ENCODE peak calls at places on chromosomes 2 and 18, in nine cellular contexts. D, Y, W, L, F, A, U, S and H are unnamed samples.

GRCh38 chr2:219159771-219160185 is 837 bp downstream of the NHEJ1 start:
- DNase-seq in D (peak), Y (no peak), W (no peak), L (peak), F (no peak), A (no peak), U (no peak), S (no peak), H (no peak)

GRCh38 chr2:241637233-241638062 is at the start of gene ATG4B:
- DNase-seq in D (peak), Y (peak), W (peak), L (peak), F (peak), A (peak), U (peak), S (peak), H (peak)

GRCh38 chr2:26333286-26333685 is 12.7 kb upstream of the SELENOI start:
- DNase-seq in D (no peak), Y (peak), W (no peak), L (no peak), F (no peak), A (no peak), U (no peak), S (no peak), H (no peak)

GRCh38 chr18:25392199-25392598 is 40.2 kb upstream of the ZNF521 start:
- DNase-seq in D (no peak), Y (no peak), W (no peak), L (no peak), F (no peak), A (no peak), U (no peak), S (no peak), H (no peak)

GRCh38 chr2:144711546-144712276 is 191.8 kb upstream of the ZEB2 start:
- DNase-seq in D (no peak), Y (no peak), W (no peak), L (no peak), F (no peak), A (no peak), U (no peak), S (no peak), H (no peak)

GRCh38 chr2:53342248-53342647 is 425.4 kb upstream of the CHAC2 start:
- DNase-seq in D (no peak), Y (no peak), W (no peak), L (no peak), F (no peak), A (no peak), U (no peak), S (no peak), H (no peak)

GRCh38 chr2:140808816-140809215 is 1322.0 kb downstream of the LRP1B start:
- DNase-seq in D (peak), Y (peak), W (no peak), L (peak), F (no peak), A (no peak), U (no peak), S (no peak), H (no peak)

GRCh38 chr2:188217266-188217665 is 74.4 kb upstream of the GULP1 start:
- DNase-seq in D (no peak), Y (no peak), W (no peak), L (no peak), F (no peak), A (no peak), U (no peak), S (no peak), H (no peak)

GRCh38 chr2:104236491-104236890 is 617.4 kb upstream of the POU3F3 start:
- DNase-seq in D (no peak), Y (no peak), W (no peak), L (no peak), F (no peak), A (no peak), U (no peak), S (no peak), H (no peak)

GRCh38 chr2:196217116-196217515 is 45.7 kb upstream of the STK17B start:
- DNase-seq in D (no peak), Y (no peak), W (no peak), L (no peak), F (no peak), A (no peak), U (no peak), S (no peak), H (no peak)

GRCh38 chr2:160472839-160473251 is 20.8 kb downstream of the RBMS1 start:
- DNase-seq in D (no peak), Y (no peak), W (no peak), L (peak), F (peak), A (peak), U (no peak), S (no peak), H (no peak)

GRCh38 chr2:122100371-122101150 is 345.1 kb downstream of the TSN start:
- DNase-seq in D (peak), Y (no peak), W (no peak), L (no peak), F (no peak), A (no peak), U (no peak), S (no peak), H (peak)

GRCh38 chr2:43279317-43279840 is 53.0 kb upstream of the ZFP36L2 start:
- DNase-seq in D (no peak), Y (no peak), W (no peak), L (peak), F (no peak), A (no peak), U (no peak), S (no peak), H (no peak)
- TF ChIP-seq CTCF in D (no peak), Y (no peak), W (no peak), L (peak), F (no peak), A (no peak), U (no peak), S (no peak), H (no peak)

GRCh38 chr2:212957184-212957583 is 194.2 kb downstream of the IKZF2 start:
- DNase-seq in D (no peak), Y (no peak), W (no peak), L (no peak), F (no peak), A (no peak), U (no peak), S (no peak), H (no peak)
- H3K4me3 ChIP-seq in D (no peak), Y (no peak), W (no peak), L (no peak), F (no peak), A (no peak), U (no peak), S (no peak), H (no peak)

GRCh38 chr2:6845312-6845711 is 20.4 kb downstream of the CMPK2 start:
- DNase-seq in D (peak), Y (no peak), W (no peak), L (no peak), F (peak), A (no peak), U (peak), S (no peak), H (no peak)

GRCh38 chr2:6846967-6847695 is 18.6 kb downstream of the CMPK2 start:
- DNase-seq in D (no peak), Y (no peak), W (no peak), L (no peak), F (no peak), A (no peak), U (peak), S (no peak), H (no peak)

GRCh38 chr2:6841537-6842287 is 24.0 kb downstream of the CMPK2 start:
- DNase-seq in D (no peak), Y (no peak), W (no peak), L (no peak), F (no peak), A (no peak), U (no peak), S (no peak), H (no peak)

GRCh38 chr2:6846540-6846939 is 19.2 kb downstream of the CMPK2 start:
- DNase-seq in D (no peak), Y (no peak), W (no peak), L (no peak), F (no peak), A (no peak), U (no peak), S (no peak), H (no peak)

GRCh38 chr2:6845903-6846302 is 19.8 kb downstream of the CMPK2 start:
- DNase-seq in D (no peak), Y (no peak), W (no peak), L (peak), F (no peak), A (no peak), U (peak), S (no peak), H (no peak)
- TF ChIP-seq CTCF in D (no peak), Y (no peak), W (no peak), L (peak), F (no peak), A (no peak), U (peak), S (no peak), H (no peak)

DNA sequence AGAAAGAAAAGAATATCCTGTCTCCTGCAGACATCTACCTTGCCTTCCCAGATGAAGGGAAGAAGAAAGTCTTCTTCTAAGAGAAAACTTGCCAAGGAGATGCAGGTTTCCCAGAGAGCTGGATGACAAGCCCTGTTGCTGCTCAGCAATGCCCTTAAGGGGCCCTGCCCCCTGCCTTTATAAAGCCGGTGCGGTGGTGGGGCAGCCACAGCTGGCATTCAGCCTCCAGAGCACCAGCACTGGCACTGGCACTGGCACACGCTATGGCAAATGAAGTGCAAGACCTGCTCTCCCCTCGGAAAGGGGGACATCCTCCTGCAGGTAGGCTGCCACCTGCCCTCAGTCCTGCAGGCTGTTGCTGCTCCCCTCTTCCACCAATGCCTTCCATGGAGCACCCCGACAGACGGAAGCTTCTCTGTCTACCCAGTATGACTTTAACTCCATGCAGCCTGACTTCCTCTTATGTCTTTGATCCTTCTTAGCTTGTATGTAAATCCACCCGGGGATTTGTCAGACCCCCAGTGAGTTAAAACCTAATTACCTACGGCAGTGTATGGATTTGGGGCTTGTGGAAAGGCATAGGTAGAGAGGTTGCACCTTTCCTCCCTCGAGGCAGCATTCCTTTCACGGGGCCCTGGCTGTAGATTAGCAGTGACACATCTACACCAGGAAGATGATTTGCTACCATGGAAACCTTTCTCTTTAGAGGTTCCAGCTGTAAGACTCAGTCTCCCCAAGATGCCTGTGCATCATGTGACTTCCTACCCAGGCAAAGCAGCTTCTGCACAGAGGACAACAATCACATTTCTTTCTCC is at the start of gene DAPL1:
- DNase-seq in D (no peak), Y (no peak), W (no peak), L (no peak), F (no peak), A (no peak), U (no peak), S (no peak), H (no peak)
- H3K4me3 ChIP-seq in D (no peak), Y (no peak), W (no peak), L (no peak), F (no peak), A (no peak), U (no peak), S (no peak), H (no peak)